ENCODE peak calls at places on chromosome 21, in four cellular contexts. One of them, this sample, is unnamed.

GRCh38 chr21:39969691-39970364 is 102.6 kb downstream of the PCP4 start:
- DNase-seq in AG04450: no peak
- DNase-seq in MM.1S: peak; percentile 92
- DNase-seq in heart left ventricle: no peak
- DNase-seq in this sample: no peak

GRCh38 chr21:42523941-42524340 is 10.3 kb downstream of the SLC37A1 start:
- DNase-seq in AG04450: no peak
- DNase-seq in MM.1S: no peak
- DNase-seq in heart left ventricle: no peak
- DNase-seq in this sample: no peak

GRCh38 chr21:25002676-25003075 is 604.6 kb downstream of the MRPL39 start:
- DNase-seq in AG04450: no peak
- DNase-seq in MM.1S: peak; percentile 25
- DNase-seq in heart left ventricle: no peak
- DNase-seq in this sample: no peak

GRCh38 chr21:31258073-31258472 is 86.0 kb downstream of the TIAM1 start:
- DNase-seq in AG04450: no peak
- DNase-seq in MM.1S: no peak
- DNase-seq in heart left ventricle: no peak
- DNase-seq in this sample: no peak

GRCh38 chr21:41883582-41883981 is 4.4 kb upstream of the PRDM15 start:
- DNase-seq in AG04450: no peak
- DNase-seq in MM.1S: no peak
- DNase-seq in heart left ventricle: no peak
- DNase-seq in this sample: no peak

GRCh38 chr21:31173881-31174555 is 135.7 kb upstream of the KRTAP19-8 start:
- DNase-seq in AG04450: no peak
- DNase-seq in MM.1S: no peak
- DNase-seq in heart left ventricle: peak; percentile 32
- DNase-seq in this sample: no peak

GRCh38 chr21:42317341-42317741 is 2.1 kb upstream of the TFF3 start:
- DNase-seq in AG04450: no peak
- DNase-seq in MM.1S: peak; percentile 27
- DNase-seq in heart left ventricle: no peak
- DNase-seq in this sample: no peak

GRCh38 chr21:17667256-17667655 is 54.6 kb upstream of the BTG3 start:
- DNase-seq in AG04450: no peak
- DNase-seq in MM.1S: no peak
- DNase-seq in heart left ventricle: no peak
- DNase-seq in this sample: no peak

GRCh38 chr21:28687571-28687970 is 305.1 kb downstream of the LTN1 start:
- DNase-seq in AG04450: no peak
- DNase-seq in MM.1S: no peak
- DNase-seq in heart left ventricle: no peak
- DNase-seq in this sample: no peak

GRCh38 chr21:41993744-41994143 is 16.4 kb downstream of the ZBTB21 start:
- DNase-seq in AG04450: peak; percentile 65
- DNase-seq in MM.1S: no peak
- DNase-seq in heart left ventricle: no peak
- DNase-seq in this sample: peak; percentile 61

GRCh38 chr21:29394051-29394450 is 95.3 kb downstream of the BACH1 start:
- DNase-seq in AG04450: no peak
- DNase-seq in MM.1S: no peak
- DNase-seq in heart left ventricle: no peak
- DNase-seq in this sample: no peak

GRCh38 chr21:30257773-30258172 is 25.0 kb downstream of the KRTAP24-1 start:
- DNase-seq in AG04450: no peak
- DNase-seq in MM.1S: no peak
- DNase-seq in heart left ventricle: no peak
- DNase-seq in this sample: no peak

GRCh38 chr21:42379425-42380215 is 13.3 kb upstream of the TFF1 start:
- DNase-seq in AG04450: no peak
- DNase-seq in MM.1S: no peak
- DNase-seq in heart left ventricle: no peak
- DNase-seq in this sample: no peak

GRCh38 chr21:40534886-40535285 is 312.1 kb downstream of the DSCAM start:
- DNase-seq in AG04450: no peak
- DNase-seq in MM.1S: no peak
- DNase-seq in heart left ventricle: no peak
- DNase-seq in this sample: no peak

GRCh38 chr21:42568377-42568776 is 54.7 kb downstream of the SLC37A1 start:
- DNase-seq in AG04450: no peak
- DNase-seq in MM.1S: no peak
- DNase-seq in heart left ventricle: no peak
- DNase-seq in this sample: no peak

GRCh38 chr21:40143822-40144525 is 276.7 kb downstream of the PCP4 start:
- DNase-seq in AG04450: no peak
- DNase-seq in MM.1S: peak; percentile 74
- DNase-seq in heart left ventricle: no peak
- DNase-seq in this sample: no peak

GRCh38 chr21:31268090-31268489 is 76.0 kb downstream of the TIAM1 start:
- DNase-seq in AG04450: no peak
- DNase-seq in MM.1S: no peak
- DNase-seq in heart left ventricle: no peak
- DNase-seq in this sample: no peak

GRCh38 chr21:21247441-21247840 is 249.2 kb downstream of the NCAM2 start:
- DNase-seq in AG04450: no peak
- DNase-seq in MM.1S: no peak
- DNase-seq in heart left ventricle: no peak
- DNase-seq in this sample: no peak

GRCh38 chr21:38820471-38821239 is 14.9 kb downstream of the ETS2 start:
- DNase-seq in AG04450: no peak
- DNase-seq in MM.1S: no peak
- DNase-seq in heart left ventricle: no peak
- DNase-seq in this sample: no peak

GRCh38 chr21:41350436-41351155 is 11.2 kb upstream of the MX2 start:
- DNase-seq in AG04450: no peak
- DNase-seq in MM.1S: no peak
- DNase-seq in heart left ventricle: no peak
- DNase-seq in this sample: no peak

GRCh38 chr21:22174746-22175145 is 1176.5 kb downstream of the NCAM2 start:
- DNase-seq in AG04450: no peak
- DNase-seq in MM.1S: no peak
- DNase-seq in heart left ventricle: no peak
- DNase-seq in this sample: no peak

GRCh38 chr21:42465008-42465878 is 30.8 kb downstream of the RSPH1 start:
- DNase-seq in AG04450: no peak
- DNase-seq in MM.1S: peak; percentile 38
- DNase-seq in heart left ventricle: no peak
- DNase-seq in this sample: no peak

GRCh38 chr21:42833439-42833815 is 45.9 kb downstream of the WDR4 start:
- DNase-seq in AG04450: no peak
- DNase-seq in MM.1S: peak; percentile 38
- DNase-seq in heart left ventricle: no peak
- DNase-seq in this sample: no peak

GRCh38 chr21:39037807-39038405 is 145.3 kb downstream of the PSMG1 start:
- DNase-seq in AG04450: no peak
- DNase-seq in MM.1S: no peak
- DNase-seq in heart left ventricle: no peak
- DNase-seq in this sample: no peak

GRCh38 chr21:28516996-28517592 is 475.6 kb downstream of the LTN1 start:
- DNase-seq in AG04450: no peak
- DNase-seq in MM.1S: peak; percentile 89
- DNase-seq in heart left ventricle: peak; percentile 73
- DNase-seq in this sample: no peak

GRCh38 chr21:16532841-16533240 is 803.1 kb downstream of the USP25 start:
- DNase-seq in AG04450: no peak
- DNase-seq in MM.1S: no peak
- DNase-seq in heart left ventricle: no peak
- DNase-seq in this sample: no peak
- H3K4me3 ChIP-seq in AG04450: no peak overlapping the region
- H3K4me3 ChIP-seq in MM.1S: no peak overlapping the region
- H3K4me3 ChIP-seq in heart left ventricle: no peak overlapping the region
- H3K4me3 ChIP-seq in this sample: no peak overlapping the region

GRCh38 chr21:23402929-23403520 is 2204.3 kb downstream of the MRPL39 start:
- DNase-seq in AG04450: no peak
- DNase-seq in MM.1S: no peak
- DNase-seq in heart left ventricle: no peak
- DNase-seq in this sample: no peak

GRCh38 chr21:23398726-23399125 is 2208.6 kb downstream of the MRPL39 start:
- DNase-seq in AG04450: no peak
- DNase-seq in MM.1S: no peak
- DNase-seq in heart left ventricle: no peak
- DNase-seq in this sample: no peak

DNA sequence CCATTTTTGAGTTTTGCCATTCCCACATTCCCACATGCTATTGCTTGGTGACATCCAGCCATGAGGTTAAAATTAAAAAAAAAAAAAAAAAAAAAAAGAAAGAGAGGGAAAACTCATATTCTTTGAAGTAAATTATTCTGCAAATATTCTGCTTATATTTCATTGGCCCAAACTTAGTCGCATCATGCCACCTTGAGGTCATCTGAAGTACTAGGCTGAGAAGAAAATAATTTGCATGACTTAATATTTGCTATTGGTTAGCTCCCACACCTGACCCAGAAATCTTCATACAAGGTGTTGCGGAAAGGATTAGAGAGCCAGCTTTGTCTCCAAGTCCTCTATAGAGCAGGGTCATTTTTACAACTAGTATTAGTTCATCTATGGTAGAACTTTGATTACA is 2206.0 kb downstream of the MRPL39 start:
- DNase-seq in AG04450: no peak
- DNase-seq in MM.1S: peak; percentile 44
- DNase-seq in heart left ventricle: no peak
- DNase-seq in this sample: no peak
- TF ChIP-seq CTCF in AG04450: no peak
- TF ChIP-seq CTCF in MM.1S: peak; percentile 50
- TF ChIP-seq CTCF in heart left ventricle: no peak
- TF ChIP-seq CTCF in this sample: no peak

GRCh38 chr21:33063907-33064622 is 5.9 kb upstream of the OLIG1 start:
- DNase-seq in AG04450: no peak
- DNase-seq in MM.1S: no peak
- DNase-seq in heart left ventricle: no peak
- DNase-seq in this sample: no peak
- H3K4me3 ChIP-seq in AG04450: no peak overlapping the region
- H3K4me3 ChIP-seq in MM.1S: no peak overlapping the region
- H3K4me3 ChIP-seq in heart left ventricle: no peak overlapping the region
- H3K4me3 ChIP-seq in this sample: no peak overlapping the region

DNA sequence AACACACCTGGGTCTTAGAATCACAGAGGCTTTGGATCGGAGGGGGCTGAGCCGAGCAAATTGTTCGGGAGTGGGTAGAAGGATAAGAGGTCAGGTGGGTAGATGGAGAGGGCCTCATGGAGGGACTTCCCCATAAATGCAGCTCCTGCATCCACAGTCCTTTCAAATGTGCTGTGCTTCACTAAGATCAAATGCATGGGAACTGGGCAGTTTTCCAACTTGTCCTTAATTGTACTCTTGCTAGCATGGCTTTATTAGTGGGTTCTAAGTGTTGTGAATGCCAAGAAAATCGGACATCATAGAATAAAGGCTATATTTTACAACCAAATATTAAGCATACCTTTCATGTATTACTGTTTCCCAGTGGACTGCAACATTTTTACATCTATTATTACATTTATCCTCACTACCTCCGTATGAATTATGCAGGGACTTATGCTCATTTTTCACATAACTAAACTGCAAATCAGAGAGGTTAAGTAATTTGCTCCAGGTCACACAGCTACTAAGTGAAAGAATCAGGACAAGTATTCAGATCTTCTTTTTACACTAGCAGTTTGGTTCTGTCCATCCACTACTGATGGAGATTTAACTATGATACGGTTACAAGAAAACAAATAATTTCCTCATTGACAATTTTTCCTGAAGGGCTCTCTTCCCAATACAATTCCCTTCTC is 174.5 kb upstream of the RUNX1 start:
- DNase-seq in AG04450: no peak
- DNase-seq in MM.1S: no peak
- DNase-seq in heart left ventricle: no peak
- DNase-seq in this sample: no peak
- TF ChIP-seq CTCF in AG04450: no peak
- TF ChIP-seq CTCF in MM.1S: no peak
- TF ChIP-seq CTCF in heart left ventricle: no peak
- TF ChIP-seq CTCF in this sample: no peak

GRCh38 chr21:27146268-27146667 is 179.4 kb upstream of the ADAMTS5 start:
- DNase-seq in AG04450: no peak
- DNase-seq in MM.1S: no peak
- DNase-seq in heart left ventricle: no peak
- DNase-seq in this sample: no peak
- H3K4me3 ChIP-seq in AG04450: no peak overlapping the region
- H3K4me3 ChIP-seq in MM.1S: no peak overlapping the region
- H3K4me3 ChIP-seq in heart left ventricle: no peak overlapping the region
- H3K4me3 ChIP-seq in this sample: no peak overlapping the region

GRCh38 chr21:14285147-14285546 is 69.2 kb downstream of the RBM11 start:
- DNase-seq in AG04450: no peak
- DNase-seq in MM.1S: peak; percentile 82
- DNase-seq in heart left ventricle: no peak
- DNase-seq in this sample: no peak

GRCh38 chr21:14290584-14290983 is 74.6 kb downstream of the RBM11 start:
- DNase-seq in AG04450: no peak
- DNase-seq in MM.1S: no peak
- DNase-seq in heart left ventricle: no peak
- DNase-seq in this sample: no peak
- TF ChIP-seq CTCF in AG04450: no peak
- TF ChIP-seq CTCF in MM.1S: no peak
- TF ChIP-seq CTCF in heart left ventricle: no peak
- TF ChIP-seq CTCF in this sample: no peak

GRCh38 chr21:37371041-37371397 is 4.4 kb downstream of the DYRK1A start:
- DNase-seq in AG04450: no peak
- DNase-seq in MM.1S: no peak
- DNase-seq in heart left ventricle: no peak
- DNase-seq in this sample: no peak
- H3K4me3 ChIP-seq in AG04450: no peak overlapping the region
- H3K4me3 ChIP-seq in MM.1S: no peak overlapping the region
- H3K4me3 ChIP-seq in heart left ventricle: peak overlapping the region; percentile 92
- H3K4me3 ChIP-seq in this sample: no peak overlapping the region

GRCh38 chr21:45737485-45738166 is 94.1 kb downstream of the PCBP3 start:
- DNase-seq in AG04450: no peak
- DNase-seq in MM.1S: no peak
- DNase-seq in heart left ventricle: no peak
- DNase-seq in this sample: no peak

GRCh38 chr21:45736042-45736704 is 92.6 kb downstream of the PCBP3 start:
- DNase-seq in AG04450: no peak
- DNase-seq in MM.1S: no peak
- DNase-seq in heart left ventricle: no peak
- DNase-seq in this sample: no peak

GRCh38 chr21:45739218-45740087 is 95.9 kb downstream of the PCBP3 start:
- DNase-seq in AG04450: no peak
- DNase-seq in MM.1S: no peak
- DNase-seq in heart left ventricle: no peak
- DNase-seq in this sample: no peak

GRCh38 chr21:45736705-45737484 is 93.4 kb downstream of the PCBP3 start:
- DNase-seq in AG04450: no peak
- DNase-seq in MM.1S: no peak
- DNase-seq in heart left ventricle: no peak
- DNase-seq in this sample: no peak

GRCh38 chr21:45735259-45736000 is 91.9 kb downstream of the PCBP3 start:
- DNase-seq in AG04450: no peak
- DNase-seq in MM.1S: peak; percentile 94
- DNase-seq in heart left ventricle: no peak
- DNase-seq in this sample: no peak
- TF ChIP-seq CTCF in AG04450: no peak
- TF ChIP-seq CTCF in MM.1S: no peak
- TF ChIP-seq CTCF in heart left ventricle: no peak
- TF ChIP-seq CTCF in this sample: no peak